ENCODE peak calls at places on chromosomes 5 and 9, in seven cellular contexts. F is HCT116, J is left ventricle myocardium inferior, N is hepatocyte, C is fibroblast of lung, Y is H1, L is astrocyte. Z is an unnamed sample.

GRCh38 chr5:72505539-72505938 is 1.7 kb downstream of the ZNF366 start:
- DNase-seq in F (no peak), J (no peak), N (no peak), C (no peak), Y (no peak), L (no peak), Z (no peak)

GRCh38 chr5:163478126-163478981 is 17.9 kb downstream of the HMMR start:
- DNase-seq in F (no peak), J (no peak), N (no peak), C (peak), Y (no peak), L (peak), Z (no peak)

GRCh38 chr9:118669986-118670385 is 699.2 kb downstream of the BRINP1 start:
- DNase-seq in F (no peak), J (no peak), N (no peak), C (no peak), Y (no peak), L (no peak), Z (no peak)

GRCh38 chr9:93473411-93473810 is 20.0 kb upstream of the FAM120AOS start:
- DNase-seq in F (no peak), J (no peak), N (no peak), C (peak), Y (no peak), L (no peak), Z (no peak)

GRCh38 chr5:75612211-75612579 is 942 bp downstream of the ANKDD1B start:
- DNase-seq in F (no peak), J (no peak), N (no peak), C (no peak), Y (no peak), L (no peak), Z (no peak)

GRCh38 chr5:137075163-137075970 is 423.8 kb downstream of the SPOCK1 start:
- DNase-seq in F (peak), J (peak), N (peak), C (no peak), Y (peak), L (no peak), Z (peak)

GRCh38 chr9:85515021-85515420 is 226.7 kb downstream of the AGTPBP1 start:
- DNase-seq in F (peak), J (no peak), N (no peak), C (no peak), Y (no peak), L (no peak), Z (no peak)

GRCh38 chr5:180291234-180291940 is 496 bp downstream of the MAPK9 start:
- DNase-seq in F (no peak), J (no peak), N (no peak), C (no peak), Y (peak), L (no peak), Z (peak)

GRCh38 chr5:169946743-169947142 is 33.6 kb downstream of the INSYN2B start:
- DNase-seq in F (no peak), J (no peak), N (no peak), C (peak), Y (no peak), L (peak), Z (no peak)

GRCh38 chr9:33320568-33321261 is 30.4 kb downstream of the NFX1 start:
- DNase-seq in F (no peak), J (no peak), N (peak), C (peak), Y (no peak), L (peak), Z (no peak)

GRCh38 chr5:134539732-134540131 is 14.3 kb downstream of the JADE2 start:
- DNase-seq in F (no peak), J (no peak), N (no peak), C (no peak), Y (peak), L (no peak), Z (no peak)

GRCh38 chr5:141484499-141485304 is at the start of gene PCDHGC4:
- DNase-seq in F (no peak), J (no peak), N (peak), C (no peak), Y (peak), L (peak), Z (no peak)

DNA sequence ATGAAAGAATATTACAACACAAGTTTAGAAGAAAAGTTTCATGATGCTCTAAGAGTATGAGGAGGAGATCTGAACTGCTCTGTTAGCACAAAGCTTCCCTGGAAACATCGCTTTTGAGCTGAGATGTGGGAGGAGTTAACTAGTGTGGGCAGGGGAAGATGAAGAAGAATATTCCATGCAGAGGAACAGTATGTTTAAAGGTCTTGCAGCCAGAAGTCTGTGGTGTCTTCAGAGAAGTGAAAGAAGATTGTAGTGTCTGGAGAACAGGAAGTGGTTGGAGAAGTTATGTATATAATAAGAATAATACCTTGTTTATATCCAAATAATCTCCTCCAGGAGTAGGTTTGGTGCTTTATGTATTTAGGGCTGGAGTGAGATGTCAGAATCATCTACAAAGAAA is 406.7 kb downstream of the MAN2A1 start:
- DNase-seq in F (no peak), J (no peak), N (no peak), C (no peak), Y (no peak), L (no peak), Z (no peak)
- H3K4me3 ChIP-seq in F (no peak), J (no peak), N (no peak), C (no peak), Y (no peak), L (no peak), Z (no peak)

DNA sequence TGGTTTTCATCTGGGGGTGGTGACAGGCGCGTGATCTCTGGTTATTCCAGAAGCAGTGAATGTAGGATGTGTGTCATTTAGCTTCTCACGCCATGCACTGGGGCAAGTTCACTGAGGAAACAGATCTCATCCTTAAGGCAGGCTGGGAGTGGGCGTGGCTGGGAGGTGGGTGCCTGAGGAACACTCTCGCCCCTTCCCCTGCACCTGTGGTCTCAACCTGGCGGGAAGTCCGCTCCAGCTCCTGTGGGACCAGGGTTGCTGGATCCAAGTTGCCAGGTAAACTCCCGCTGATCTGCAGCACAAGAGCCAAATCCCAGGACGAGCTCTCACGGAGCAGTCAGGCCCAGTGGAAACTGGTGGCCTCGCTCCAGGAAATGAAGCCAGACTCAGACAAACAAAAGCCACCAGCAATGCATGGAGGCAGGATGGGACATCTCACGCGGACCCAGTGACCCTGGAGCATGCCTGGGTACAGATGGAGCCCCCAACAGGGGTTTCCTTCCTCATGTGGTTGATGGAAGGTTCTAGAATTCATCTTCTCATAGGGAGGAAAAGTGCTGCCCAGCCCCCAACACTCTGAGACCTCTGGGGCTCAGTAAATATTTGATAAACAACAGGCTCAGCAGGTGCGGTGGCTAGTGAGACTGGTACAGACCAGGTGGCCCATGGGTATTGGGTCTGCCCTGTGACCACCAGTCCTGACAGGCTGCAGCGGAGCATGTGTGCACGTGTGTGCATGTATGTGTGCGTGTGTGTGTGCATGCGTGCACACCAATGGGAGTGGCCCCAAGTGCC is 16.3 kb upstream of the SLC12A7 start:
- DNase-seq in F (no peak), J (peak), N (no peak), C (no peak), Y (no peak), L (no peak), Z (no peak)
- H3K27ac ChIP-seq in F (no peak), J (peak), N (no peak), C (no peak), Y (no peak), L (no peak), Z (no peak)

GRCh38 chr9:126989847-126990821 is 75.6 kb downstream of the RALGPS1 start:
- DNase-seq in F (no peak), J (peak), N (no peak), C (peak), Y (no peak), L (no peak), Z (no peak)
- TF ChIP-seq CTCF in F (peak), J (no peak), N (no peak), C (no peak), Y (peak), L (no peak), Z (no peak)

GRCh38 chr9:128554155-128554862 is 1.9 kb downstream of the SPTAN1 start:
- DNase-seq in F (peak), J (peak), N (peak), C (peak), Y (peak), L (peak), Z (no peak)
- H3K4me3 ChIP-seq in F (peak), J (peak), N (peak), C (peak), Y (peak), L (peak), Z (peak)

DNA sequence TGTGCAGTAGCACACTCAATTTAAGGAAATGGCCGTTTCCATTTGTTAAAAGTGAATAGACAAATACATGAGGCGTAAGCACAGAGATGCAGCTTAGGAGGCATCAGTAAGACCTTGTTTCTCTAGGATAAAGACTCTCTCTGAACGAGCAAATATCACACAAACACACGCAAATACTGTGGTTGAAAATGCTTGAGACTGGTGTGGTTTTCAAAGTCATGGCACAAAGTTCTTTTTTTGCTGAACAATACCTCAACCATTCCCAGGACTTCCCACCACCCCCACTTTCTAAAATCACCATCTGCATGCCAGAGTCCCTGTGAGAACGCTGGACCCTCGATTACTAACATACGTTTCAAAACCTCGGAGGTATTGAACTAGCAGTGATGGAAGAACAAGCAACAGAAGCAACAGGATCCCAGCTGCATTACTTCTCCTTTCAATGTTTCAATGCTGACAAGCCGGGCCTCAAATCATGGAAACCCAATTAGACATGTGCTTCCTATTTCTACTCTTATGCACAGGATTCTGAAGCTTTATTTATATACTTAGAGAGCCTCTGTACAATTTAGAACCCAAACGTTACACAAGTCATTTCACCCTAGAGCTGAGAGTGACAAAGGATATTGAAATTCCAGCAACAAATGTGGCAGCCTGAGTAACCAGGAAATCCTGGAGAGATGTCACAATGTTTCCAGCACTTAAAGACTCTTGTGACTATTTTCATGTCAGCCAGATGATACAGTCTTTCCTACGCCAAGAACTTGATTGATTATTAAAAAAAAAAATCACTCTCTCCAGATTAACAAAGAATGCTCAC is 63.9 kb downstream of the CDC14B start:
- DNase-seq in F (no peak), J (no peak), N (no peak), C (peak), Y (no peak), L (peak), Z (no peak)
- H3K27ac ChIP-seq in F (no peak), J (peak), N (no peak), C (peak), Y (no peak), L (no peak), Z (no peak)

DNA sequence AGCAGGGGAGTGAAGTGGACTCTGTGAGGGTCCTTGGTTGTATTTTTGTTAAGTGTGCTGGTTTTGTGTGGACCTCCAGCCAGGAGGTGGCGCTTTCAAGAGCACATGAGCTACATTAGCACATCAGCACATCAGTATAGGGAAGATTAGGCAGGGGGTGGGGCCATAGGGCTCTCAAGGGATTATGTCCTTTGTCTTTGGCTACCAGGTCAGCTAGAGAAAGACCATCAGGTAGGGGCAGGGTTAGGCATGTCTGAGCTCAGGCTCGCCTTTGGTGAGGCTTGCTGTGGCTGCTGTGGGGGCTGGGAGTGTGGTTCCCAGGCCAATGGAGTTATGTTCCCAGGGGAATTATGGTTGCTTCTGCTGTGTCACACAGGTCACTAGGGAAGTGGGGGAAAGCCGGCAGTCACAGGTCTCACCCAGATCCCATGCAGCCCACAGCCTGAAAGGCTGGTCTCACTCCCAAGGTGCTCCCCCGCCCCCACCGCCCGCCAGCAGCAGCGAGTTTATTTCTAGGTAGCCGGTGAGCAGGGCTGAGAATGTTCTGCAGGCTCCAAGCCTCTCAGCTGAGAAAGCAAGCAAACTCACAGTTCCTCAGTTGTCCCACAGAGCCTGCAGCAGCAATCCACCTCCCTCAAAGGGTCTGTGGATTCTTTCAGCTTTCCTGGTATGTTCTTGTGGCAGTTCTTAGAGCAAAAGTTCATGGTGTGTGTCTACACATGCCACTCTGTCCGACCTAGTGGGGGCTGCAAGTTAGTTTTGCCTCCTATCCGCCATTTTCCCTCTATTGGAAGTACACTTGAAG is 13.7 kb downstream of the OR1J1 start:
- DNase-seq in F (peak), J (no peak), N (no peak), C (no peak), Y (no peak), L (no peak), Z (no peak)
- TF ChIP-seq CTCF in F (peak), J (no peak), N (no peak), C (no peak), Y (peak), L (no peak), Z (no peak)

GRCh38 chr9:14346826-14347407 is 33.0 kb upstream of the NFIB start:
- DNase-seq in F (no peak), J (peak), N (no peak), C (no peak), Y (peak), L (no peak), Z (no peak)
- H3K4me3 ChIP-seq in F (no peak), J (peak), N (peak), C (peak), Y (peak), L (peak), Z (peak)

DNA sequence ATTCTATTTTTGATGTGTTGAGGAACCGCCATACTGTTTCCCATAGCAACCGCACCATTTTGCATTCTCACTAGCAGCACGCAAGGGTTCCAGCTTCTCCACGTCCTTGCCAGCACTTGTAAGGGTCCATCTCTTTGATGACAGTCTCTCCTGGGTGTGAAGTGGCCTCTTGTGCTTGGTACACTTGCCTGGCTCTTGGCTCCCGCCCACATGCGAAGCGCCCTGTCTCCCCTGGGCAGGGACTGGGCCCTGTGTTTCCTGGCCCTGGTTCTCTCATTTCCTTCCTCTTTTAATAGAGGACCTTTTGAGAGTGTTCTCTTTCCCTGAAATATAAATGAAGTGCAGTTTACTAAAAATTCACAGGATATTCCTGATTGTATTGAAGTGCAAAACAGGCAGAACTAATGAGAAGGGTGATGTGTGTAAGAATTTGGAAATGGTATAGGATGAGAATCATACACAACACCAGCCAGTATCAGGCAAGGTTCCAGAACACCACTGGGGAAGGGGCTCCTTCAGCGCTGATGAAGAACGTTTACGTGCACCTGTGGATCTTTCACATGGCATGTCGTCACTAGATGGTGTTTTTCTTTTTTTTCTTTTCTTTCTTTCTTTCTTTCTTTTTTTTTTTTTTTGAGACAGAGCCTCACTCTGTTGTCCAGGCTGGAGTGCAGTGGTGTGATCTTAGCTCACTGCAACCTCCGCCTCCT is 73.0 kb downstream of the EHMT1 start:
- DNase-seq in F (no peak), J (peak), N (no peak), C (no peak), Y (no peak), L (no peak), Z (peak)
- H3K27ac ChIP-seq in F (no peak), J (peak), N (no peak), C (no peak), Y (no peak), L (no peak), Z (no peak)

GRCh38 chr9:1256178-1256577 is 206.0 kb downstream of the DMRT2 start:
- DNase-seq in F (no peak), J (no peak), N (no peak), C (no peak), Y (no peak), L (no peak), Z (no peak)

GRCh38 chr9:1267141-1267570 is 217.0 kb downstream of the DMRT2 start:
- DNase-seq in F (no peak), J (no peak), N (no peak), C (no peak), Y (no peak), L (no peak), Z (no peak)

GRCh38 chr9:1262367-1262766 is 212.2 kb downstream of the DMRT2 start:
- DNase-seq in F (no peak), J (no peak), N (no peak), C (no peak), Y (no peak), L (no peak), Z (no peak)

GRCh38 chr9:1267581-1267980 is 217.4 kb downstream of the DMRT2 start:
- DNase-seq in F (no peak), J (no peak), N (no peak), C (no peak), Y (no peak), L (no peak), Z (no peak)

DNA sequence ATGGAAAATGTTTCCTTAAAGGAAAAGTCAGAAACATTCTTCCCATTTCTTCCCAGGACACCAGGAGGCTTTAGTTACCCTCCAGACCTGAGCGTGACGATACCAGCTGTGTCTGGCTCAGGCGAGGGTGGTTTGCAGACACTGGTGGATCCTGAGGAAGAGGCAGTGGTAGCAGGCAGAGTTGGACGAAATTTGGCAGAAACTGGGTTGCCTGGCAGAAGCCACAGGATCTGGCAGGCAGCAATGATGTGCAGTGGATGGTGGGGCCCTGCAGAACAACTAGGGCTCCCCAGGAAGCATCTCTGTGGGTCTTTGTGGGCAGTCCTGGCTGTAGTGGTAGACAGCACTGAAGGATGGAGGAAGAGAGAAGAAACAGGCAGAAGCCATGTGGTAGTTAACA is 211.7 kb downstream of the DMRT2 start:
- DNase-seq in F (no peak), J (no peak), N (no peak), C (no peak), Y (no peak), L (no peak), Z (no peak)
- TF ChIP-seq CTCF in F (no peak), J (no peak), N (no peak), C (no peak), Y (no peak), L (no peak), Z (no peak)

DNA sequence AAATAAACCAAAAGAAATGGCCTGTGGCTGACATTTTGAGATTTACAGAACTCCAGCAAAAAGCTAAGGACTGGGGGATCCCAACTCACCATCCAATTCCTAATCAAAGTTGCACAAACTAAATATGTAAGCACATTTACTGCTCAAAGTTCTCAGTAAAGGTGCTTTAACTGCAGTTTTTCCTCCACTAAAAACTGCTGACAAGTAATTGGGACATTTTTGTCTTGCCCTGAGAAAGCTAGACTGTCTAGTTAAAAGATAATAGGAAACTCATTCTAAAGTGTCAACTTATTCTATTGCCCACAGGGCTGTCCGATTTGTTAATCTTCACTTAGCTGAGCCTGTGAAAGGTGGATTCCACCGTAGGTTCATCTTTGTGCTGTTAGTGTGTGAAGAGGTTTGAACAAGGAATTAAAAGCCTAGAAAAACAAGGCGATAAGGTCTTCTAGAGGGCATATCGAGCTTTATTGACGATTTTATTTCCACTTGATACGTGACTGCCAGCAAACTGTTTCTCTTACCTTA is 1.0 kb downstream of the DOCK8 start:
- DNase-seq in F (no peak), J (no peak), N (no peak), C (no peak), Y (no peak), L (no peak), Z (no peak)
- H3K4me3 ChIP-seq in F (peak), J (peak), N (peak), C (no peak), Y (peak), L (no peak), Z (peak)